ENCODE peak calls at places on chromosomes 3 and 15, in five cellular contexts. One of them, this sample, is unnamed.

GRCh38 chr15:66097151-66098018 is 156.2 kb downstream of the MEGF11 start:
- DNase-seq in SK-N-SH: no peak
- DNase-seq in mucosa of descending colon: no peak
- DNase-seq in MM.1S: no peak
- DNase-seq in transverse colon: no peak
- DNase-seq in this sample: no peak

GRCh38 chr3:143135150-143135549 is 15.6 kb downstream of the CHST2 start:
- DNase-seq in SK-N-SH: peak; percentile 17
- DNase-seq in mucosa of descending colon: no peak
- DNase-seq in MM.1S: no peak
- DNase-seq in transverse colon: no peak
- DNase-seq in this sample: peak; percentile 95

GRCh38 chr15:72782993-72783562 is 480 bp downstream of the ADPGK start:
- DNase-seq in SK-N-SH: no peak
- DNase-seq in mucosa of descending colon: no peak
- DNase-seq in MM.1S: peak; percentile 74
- DNase-seq in transverse colon: peak; percentile 49
- DNase-seq in this sample: peak; percentile 45

GRCh38 chr15:63933522-63933921 is 99.8 kb upstream of the HERC1 start:
- DNase-seq in SK-N-SH: no peak
- DNase-seq in mucosa of descending colon: no peak
- DNase-seq in MM.1S: no peak
- DNase-seq in transverse colon: no peak
- DNase-seq in this sample: no peak

GRCh38 chr3:52983828-52984227 is 62.0 kb downstream of the SFMBT1 start:
- DNase-seq in SK-N-SH: no peak
- DNase-seq in mucosa of descending colon: no peak
- DNase-seq in MM.1S: no peak
- DNase-seq in transverse colon: no peak
- DNase-seq in this sample: no peak

GRCh38 chr3:177776656-177777055 is 579.4 kb upstream of the TBL1XR1 start:
- DNase-seq in SK-N-SH: no peak
- DNase-seq in mucosa of descending colon: no peak
- DNase-seq in MM.1S: no peak
- DNase-seq in transverse colon: no peak
- DNase-seq in this sample: peak; percentile 65

GRCh38 chr3:11575964-11576363 is 67.8 kb downstream of the VGLL4 start:
- DNase-seq in SK-N-SH: no peak
- DNase-seq in mucosa of descending colon: no peak
- DNase-seq in MM.1S: no peak
- DNase-seq in transverse colon: no peak
- DNase-seq in this sample: no peak

GRCh38 chr3:186209810-186210752 is 101.2 kb upstream of the ETV5 start:
- DNase-seq in SK-N-SH: peak; percentile 72
- DNase-seq in mucosa of descending colon: no peak
- DNase-seq in MM.1S: no peak
- DNase-seq in transverse colon: peak; percentile 32
- DNase-seq in this sample: peak; percentile 79

GRCh38 chr3:126257174-126257573 is 76.8 kb upstream of the ALDH1L1 start:
- DNase-seq in SK-N-SH: no peak
- DNase-seq in mucosa of descending colon: no peak
- DNase-seq in MM.1S: no peak
- DNase-seq in transverse colon: no peak
- DNase-seq in this sample: no peak

GRCh38 chr3:85554153-85554552 is 595.4 kb downstream of the CADM2 start:
- DNase-seq in SK-N-SH: no peak
- DNase-seq in mucosa of descending colon: no peak
- DNase-seq in MM.1S: no peak
- DNase-seq in transverse colon: no peak
- DNase-seq in this sample: no peak

GRCh38 chr3:105614288-105615030 is 247.8 kb downstream of the ALCAM start:
- DNase-seq in SK-N-SH: no peak
- DNase-seq in mucosa of descending colon: no peak
- DNase-seq in MM.1S: no peak
- DNase-seq in transverse colon: no peak
- DNase-seq in this sample: peak; percentile 35

GRCh38 chr3:80688814-80689213 is 921.0 kb upstream of the ROBO1 start:
- DNase-seq in SK-N-SH: peak; percentile 7
- DNase-seq in mucosa of descending colon: no peak
- DNase-seq in MM.1S: peak; percentile 19
- DNase-seq in transverse colon: no peak
- DNase-seq in this sample: peak; percentile 49

GRCh38 chr3:134359121-134360010 is 14.9 kb downstream of the AMOTL2 start:
- DNase-seq in SK-N-SH: no peak
- DNase-seq in mucosa of descending colon: peak; percentile 44
- DNase-seq in MM.1S: no peak
- DNase-seq in transverse colon: no peak
- DNase-seq in this sample: no peak

GRCh38 chr15:67199881-67200763 is 54.3 kb downstream of the AAGAB start:
- DNase-seq in SK-N-SH: no peak
- DNase-seq in mucosa of descending colon: no peak
- DNase-seq in MM.1S: no peak
- DNase-seq in transverse colon: no peak
- DNase-seq in this sample: no peak

GRCh38 chr3:102237838-102238237 is 197.0 kb upstream of the ZPLD1 start:
- DNase-seq in SK-N-SH: no peak
- DNase-seq in mucosa of descending colon: no peak
- DNase-seq in MM.1S: no peak
- DNase-seq in transverse colon: no peak
- DNase-seq in this sample: no peak

GRCh38 chr15:74730619-74731316 is 5.4 kb upstream of the CYP1A1 start:
- DNase-seq in SK-N-SH: no peak
- DNase-seq in mucosa of descending colon: no peak
- DNase-seq in MM.1S: no peak
- DNase-seq in transverse colon: no peak
- DNase-seq in this sample: no peak

GRCh38 chr3:184491867-184492615 is 69.5 kb upstream of the EPHB3 start:
- DNase-seq in SK-N-SH: no peak
- DNase-seq in mucosa of descending colon: peak; percentile 57
- DNase-seq in MM.1S: no peak
- DNase-seq in transverse colon: peak; percentile 25
- DNase-seq in this sample: no peak

GRCh38 chr3:63325386-63325785 is 47.3 kb downstream of the SYNPR start:
- DNase-seq in SK-N-SH: no peak
- DNase-seq in mucosa of descending colon: no peak
- DNase-seq in MM.1S: no peak
- DNase-seq in transverse colon: no peak
- DNase-seq in this sample: no peak

GRCh38 chr3:197520311-197521276 is 35.2 kb downstream of the BDH1 start:
- DNase-seq in SK-N-SH: peak; percentile 88
- DNase-seq in mucosa of descending colon: peak; percentile 89
- DNase-seq in MM.1S: no peak
- DNase-seq in transverse colon: peak; percentile 88
- DNase-seq in this sample: no peak

GRCh38 chr15:78679089-78679511 is 38.1 kb upstream of the CHRNB4 start:
- DNase-seq in SK-N-SH: no peak
- DNase-seq in mucosa of descending colon: no peak
- DNase-seq in MM.1S: no peak
- DNase-seq in transverse colon: no peak
- DNase-seq in this sample: no peak

GRCh38 chr15:76330281-76330680 is 6.3 kb upstream of the ISL2 start:
- DNase-seq in SK-N-SH: peak; percentile 71
- DNase-seq in mucosa of descending colon: no peak
- DNase-seq in MM.1S: no peak
- DNase-seq in transverse colon: peak; percentile 47
- DNase-seq in this sample: peak; percentile 63

GRCh38 chr3:7144696-7145308 is 283.9 kb downstream of the GRM7 start:
- DNase-seq in SK-N-SH: peak; percentile 3
- DNase-seq in mucosa of descending colon: no peak
- DNase-seq in MM.1S: peak; percentile 9
- DNase-seq in transverse colon: no peak
- DNase-seq in this sample: peak; percentile 0

GRCh38 chr3:195462308-195462610 is 19.4 kb upstream of the ACAP2 start:
- DNase-seq in SK-N-SH: no peak
- DNase-seq in mucosa of descending colon: no peak
- DNase-seq in MM.1S: no peak
- DNase-seq in transverse colon: peak; percentile 46
- DNase-seq in this sample: no peak

GRCh38 chr15:100721758-100722550 is 119.6 kb downstream of the ASB7 start:
- DNase-seq in SK-N-SH: no peak
- DNase-seq in mucosa of descending colon: no peak
- DNase-seq in MM.1S: no peak
- DNase-seq in transverse colon: peak; percentile 64
- DNase-seq in this sample: peak; percentile 99

GRCh38 chr3:13015286-13016082 is 57.7 kb downstream of the IQSEC1 start:
- DNase-seq in SK-N-SH: no peak
- DNase-seq in mucosa of descending colon: peak; percentile 82
- DNase-seq in MM.1S: peak; percentile 69
- DNase-seq in transverse colon: peak; percentile 63
- DNase-seq in this sample: peak; percentile 34

GRCh38 chr3:124584245-124584551 is 146.1 kb upstream of the UMPS start:
- DNase-seq in SK-N-SH: no peak
- DNase-seq in mucosa of descending colon: no peak
- DNase-seq in MM.1S: no peak
- DNase-seq in transverse colon: no peak
- DNase-seq in this sample: no peak

GRCh38 chr3:51445544-51446280 is 54.1 kb downstream of the DCAF1 start:
- DNase-seq in SK-N-SH: no peak
- DNase-seq in mucosa of descending colon: no peak
- DNase-seq in MM.1S: no peak
- DNase-seq in transverse colon: no peak
- DNase-seq in this sample: no peak

GRCh38 chr3:12421132-12421531 is 63.1 kb upstream of the TSEN2 start:
- DNase-seq in SK-N-SH: no peak
- DNase-seq in mucosa of descending colon: no peak
- DNase-seq in MM.1S: no peak
- DNase-seq in transverse colon: peak; percentile 53
- DNase-seq in this sample: no peak

GRCh38 chr3:3110299-3110630 is at the start of gene IL5RA:
- DNase-seq in SK-N-SH: peak; percentile 22
- DNase-seq in mucosa of descending colon: no peak
- DNase-seq in MM.1S: no peak
- DNase-seq in transverse colon: no peak
- DNase-seq in this sample: peak; percentile 50

GRCh38 chr3:69309810-69310209 is 76.1 kb downstream of the FRMD4B start:
- DNase-seq in SK-N-SH: peak; percentile 22
- DNase-seq in mucosa of descending colon: no peak
- DNase-seq in MM.1S: peak; percentile 31
- DNase-seq in transverse colon: no peak
- DNase-seq in this sample: peak; percentile 68

GRCh38 chr3:69304396-69304795 is 81.5 kb downstream of the FRMD4B start:
- DNase-seq in SK-N-SH: no peak
- DNase-seq in mucosa of descending colon: no peak
- DNase-seq in MM.1S: no peak
- DNase-seq in transverse colon: no peak
- DNase-seq in this sample: no peak

GRCh38 chr3:69305011-69305410 is 80.9 kb downstream of the FRMD4B start:
- DNase-seq in SK-N-SH: no peak
- DNase-seq in mucosa of descending colon: no peak
- DNase-seq in MM.1S: no peak
- DNase-seq in transverse colon: no peak
- DNase-seq in this sample: no peak

GRCh38 chr3:69306239-69307185 is 79.4 kb downstream of the FRMD4B start:
- DNase-seq in SK-N-SH: peak; percentile 63
- DNase-seq in mucosa of descending colon: peak; percentile 61
- DNase-seq in MM.1S: peak; percentile 83
- DNase-seq in transverse colon: peak; percentile 72
- DNase-seq in this sample: peak; percentile 84
- TF ChIP-seq CTCF in SK-N-SH: peak; percentile 93
- TF ChIP-seq CTCF in mucosa of descending colon: peak; percentile 76
- TF ChIP-seq CTCF in MM.1S: peak; percentile 94
- TF ChIP-seq CTCF in transverse colon: peak; percentile 87
- TF ChIP-seq CTCF in this sample: peak; percentile 93

GRCh38 chr3:157436583-157437300 is at the start of gene PTX3:
- DNase-seq in SK-N-SH: peak; percentile 8
- DNase-seq in mucosa of descending colon: no peak
- DNase-seq in MM.1S: no peak
- DNase-seq in transverse colon: no peak
- DNase-seq in this sample: peak; percentile 95

GRCh38 chr3:157441102-157441622 is 4.5 kb downstream of the PTX3 start:
- DNase-seq in SK-N-SH: no peak
- DNase-seq in mucosa of descending colon: no peak
- DNase-seq in MM.1S: no peak
- DNase-seq in transverse colon: no peak
- DNase-seq in this sample: no peak

GRCh38 chr3:157442729-157443128 is 6.1 kb downstream of the PTX3 start:
- DNase-seq in SK-N-SH: no peak
- DNase-seq in mucosa of descending colon: no peak
- DNase-seq in MM.1S: no peak
- DNase-seq in transverse colon: no peak
- DNase-seq in this sample: no peak

GRCh38 chr3:157443873-157444770 is 7.5 kb downstream of the PTX3 start:
- DNase-seq in SK-N-SH: no peak
- DNase-seq in mucosa of descending colon: no peak
- DNase-seq in MM.1S: no peak
- DNase-seq in transverse colon: no peak
- DNase-seq in this sample: no peak

GRCh38 chr3:157438371-157438735 is 1.7 kb downstream of the PTX3 start:
- DNase-seq in SK-N-SH: peak; percentile 58
- DNase-seq in mucosa of descending colon: no peak
- DNase-seq in MM.1S: no peak
- DNase-seq in transverse colon: no peak
- DNase-seq in this sample: peak; percentile 60
- H3K4me3 ChIP-seq in SK-N-SH: peak overlapping the region; percentile 68
- H3K4me3 ChIP-seq in mucosa of descending colon: no peak overlapping the region
- H3K4me3 ChIP-seq in MM.1S: peak overlapping the region; percentile 60
- H3K4me3 ChIP-seq in transverse colon: peak overlapping the region; percentile 44
- H3K4me3 ChIP-seq in this sample: peak overlapping the region; percentile 47

DNA sequence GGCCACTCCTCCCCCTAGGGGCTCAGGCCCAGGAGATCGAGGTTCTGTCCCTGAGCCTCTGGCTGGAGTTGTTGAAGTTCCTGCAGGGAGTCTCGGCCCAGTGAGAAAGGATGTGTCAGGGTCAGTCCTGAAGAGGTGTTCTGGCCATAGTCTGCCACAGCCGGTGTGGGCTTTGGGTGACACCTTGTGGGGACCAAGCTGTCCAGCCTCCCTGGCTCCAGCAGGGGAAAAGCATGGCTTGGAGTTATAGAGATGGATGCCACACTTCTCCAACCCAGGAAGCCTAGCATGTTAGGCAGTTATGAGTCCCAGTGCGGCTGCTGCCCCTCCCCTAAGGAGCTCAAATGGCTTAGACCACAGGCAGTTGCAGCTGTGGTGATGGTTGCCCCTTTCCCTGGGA is 945.6 kb upstream of the GBE1 start:
- DNase-seq in SK-N-SH: no peak
- DNase-seq in mucosa of descending colon: no peak
- DNase-seq in MM.1S: no peak
- DNase-seq in transverse colon: no peak
- DNase-seq in this sample: no peak
- TF ChIP-seq CTCF in SK-N-SH: no peak
- TF ChIP-seq CTCF in mucosa of descending colon: no peak
- TF ChIP-seq CTCF in MM.1S: no peak
- TF ChIP-seq CTCF in transverse colon: no peak
- TF ChIP-seq CTCF in this sample: no peak

DNA sequence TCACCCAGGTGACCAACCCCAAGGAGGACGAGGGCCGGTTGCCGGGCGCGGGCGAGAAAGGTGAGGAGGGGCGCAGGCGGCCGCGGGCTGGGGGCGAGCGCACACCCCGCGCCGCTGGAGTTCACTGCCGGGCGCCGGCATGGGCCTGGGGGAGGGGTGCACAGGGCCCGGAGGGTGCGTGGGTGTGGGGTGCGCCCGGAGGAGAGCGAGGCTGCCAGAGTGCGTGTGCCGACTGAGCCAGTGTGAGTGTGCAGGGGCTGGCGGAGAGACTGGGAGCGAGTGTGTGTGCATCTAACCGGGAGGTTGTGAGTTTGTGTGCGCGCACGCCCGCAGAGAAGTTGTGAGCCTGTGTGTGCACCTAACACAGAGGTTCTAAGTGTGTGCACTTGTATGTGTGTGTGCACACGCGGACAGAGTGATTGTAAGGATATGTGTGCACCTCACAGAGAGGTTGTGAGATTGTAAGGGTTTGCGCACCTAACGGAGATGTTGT is 585 bp downstream of the CTDSPL start:
- DNase-seq in SK-N-SH: peak; percentile 71
- DNase-seq in mucosa of descending colon: peak; percentile 70
- DNase-seq in MM.1S: no peak
- DNase-seq in transverse colon: peak; percentile 55
- DNase-seq in this sample: peak; percentile 53
- H3K4me3 ChIP-seq in SK-N-SH: peak overlapping the region; percentile 70
- H3K4me3 ChIP-seq in mucosa of descending colon: peak overlapping the region; percentile 33
- H3K4me3 ChIP-seq in MM.1S: peak overlapping the region; percentile 48
- H3K4me3 ChIP-seq in transverse colon: peak overlapping the region; percentile 68
- H3K4me3 ChIP-seq in this sample: peak overlapping the region; percentile 57